ENCODE peak calls at places on chromosomes 4 and X, in five cellular contexts. U is B cell, F is NCI-H460, Q is stomach, D is esophagus squamous epithelium. B is an unnamed sample.

GRCh38 chrX:44949125-44949524 is 76.1 kb downstream of the KDM6A start:
- DNase-seq in U (no peak), F (no peak), Q (no peak), D (no peak), B (no peak)

GRCh38 chrX:48468247-48468671 is 1.8 kb downstream of the SLC38A5 start:
- DNase-seq in U (peak; percentile 52), F (no peak), Q (peak; percentile 43), D (no peak), B (peak; percentile 88)

GRCh38 chr4:92387459-92388069 is 83.8 kb downstream of the GRID2 start:
- DNase-seq in U (no peak), F (peak; percentile 32), Q (no peak), D (no peak), B (peak; percentile 16)

GRCh38 chrX:53445977-53446376 is 11.8 kb upstream of the HSD17B10 start:
- DNase-seq in U (no peak), F (peak; percentile 56), Q (peak; percentile 44), D (no peak), B (peak; percentile 55)

GRCh38 chrX:118596428-118596827 is 100.8 kb downstream of the DOCK11 start:
- DNase-seq in U (no peak), F (no peak), Q (no peak), D (no peak), B (no peak)

GRCh38 chr4:128527356-128527755 is 239.7 kb upstream of the PGRMC2 start:
- DNase-seq in U (no peak), F (no peak), Q (no peak), D (no peak), B (no peak)

GRCh38 chrX:42219231-42219630 is 295.9 kb upstream of the CASK start:
- DNase-seq in U (no peak), F (no peak), Q (no peak), D (no peak), B (no peak)

GRCh38 chr4:109559625-109559982 is 442 bp upstream of the MCUB start:
- DNase-seq in U (peak; percentile 68), F (peak; percentile 5), Q (no peak), D (no peak), B (peak; percentile 45)

GRCh38 chr4:130825283-130825682 is 1729.3 kb downstream of the C4orf33 start:
- DNase-seq in U (no peak), F (no peak), Q (no peak), D (no peak), B (no peak)

GRCh38 chr4:165060938-165061337 is 7.3 kb downstream of the TRIM75 start:
- DNase-seq in U (no peak), F (no peak), Q (no peak), D (no peak), B (no peak)

GRCh38 chr4:181030961-181031360 is 1212.2 kb upstream of the TENM3 start:
- DNase-seq in U (no peak), F (no peak), Q (no peak), D (no peak), B (no peak)

GRCh38 chr4:175346381-175346780 is 428.2 kb downstream of the ADAM29 start:
- DNase-seq in U (no peak), F (no peak), Q (no peak), D (no peak), B (no peak)

GRCh38 chrX:34437586-34437985 is 219.5 kb downstream of the TMEM47 start:
- DNase-seq in U (no peak), F (no peak), Q (no peak), D (no peak), B (no peak)

GRCh38 chrX:107712231-107713204 is 63.1 kb downstream of the TSC22D3 start:
- DNase-seq in U (peak; percentile 40), F (no peak), Q (no peak), D (no peak), B (no peak)

GRCh38 chr4:93786149-93786548 is 42.4 kb upstream of the ATOH1 start:
- DNase-seq in U (no peak), F (no peak), Q (no peak), D (no peak), B (no peak)

GRCh38 chrX:73817381-73818199 is 254.6 kb downstream of the CHIC1 start:
- DNase-seq in U (no peak), F (no peak), Q (no peak), D (no peak), B (no peak)

GRCh38 chrX:10529344-10529743 is 91.0 kb downstream of the MID1 start:
- DNase-seq in U (no peak), F (no peak), Q (no peak), D (no peak), B (no peak)

GRCh38 chrX:139382529-139382928 is 148.0 kb upstream of the F9 start:
- DNase-seq in U (no peak), F (no peak), Q (no peak), D (no peak), B (no peak)

GRCh38 chrX:118251251-118251650 is 94.7 kb upstream of the WDR44 start:
- DNase-seq in U (no peak), F (no peak), Q (no peak), D (no peak), B (no peak)

GRCh38 chr4:95544433-95545103 is 4.2 kb downstream of the UNC5C start:
- DNase-seq in U (no peak), F (no peak), Q (no peak), D (no peak), B (no peak)

GRCh38 chr4:110211007-110211769 is 12.8 kb upstream of the ELOVL6 start:
- DNase-seq in U (peak; percentile 38), F (no peak), Q (no peak), D (no peak), B (peak; percentile 36)

GRCh38 chrX:153941331-153942252 is 2.9 kb downstream of the RENBP start:
- DNase-seq in U (no peak), F (no peak), Q (no peak), D (no peak), B (no peak)

GRCh38 chr4:38785901-38786402 is 3.2 kb upstream of the TLR10 start:
- DNase-seq in U (no peak), F (no peak), Q (no peak), D (no peak), B (no peak)

GRCh38 chr4:76723916-76724315 is 174.0 kb downstream of the SOWAHB start:
- DNase-seq in U (no peak), F (no peak), Q (no peak), D (no peak), B (no peak)

GRCh38 chr4:183256756-183257385 is 63.2 kb downstream of the CLDN22 start:
- DNase-seq in U (peak; percentile 32), F (peak; percentile 30), Q (peak; percentile 55), D (no peak), B (peak; percentile 71)

GRCh38 chr4:118682928-118683327 is 2.3 kb upstream of the METTL14 start:
- DNase-seq in U (no peak), F (no peak), Q (no peak), D (no peak), B (no peak)

GRCh38 chrX:154366666-154367055 is 7.8 kb downstream of the FLNA start:
- DNase-seq in U (no peak), F (no peak), Q (no peak), D (no peak), B (no peak)

GRCh38 chr4:136796953-136797352 is 735.3 kb downstream of the PCDH18 start:
- DNase-seq in U (no peak), F (no peak), Q (no peak), D (no peak), B (no peak)

GRCh38 chr4:52877694-52878093 is 15.6 kb downstream of the RASL11B start:
- DNase-seq in U (no peak), F (no peak), Q (no peak), D (no peak), B (no peak)

B was measured in WERI-Rb-1.